ENCODE peak calls at places on chromosome 16, in six cellular contexts. One of them, this sample, is unnamed.

GRCh38 chr16:85573696-85574641 is 39.2 kb upstream of the GSE1 start:
- DNase-seq in mammary epithelial cell: no peak
- DNase-seq in A549: no peak
- DNase-seq in WTC11: no peak
- DNase-seq in coronary artery: peak
- DNase-seq in AG09309: no peak
- DNase-seq in this sample: peak

GRCh38 chr16:57647136-57647875 is 18.9 kb downstream of the ADGRG1 start:
- DNase-seq in mammary epithelial cell: no peak
- DNase-seq in A549: no peak
- DNase-seq in WTC11: no peak
- DNase-seq in coronary artery: no peak
- DNase-seq in AG09309: no peak
- DNase-seq in this sample: no peak

GRCh38 chr16:10641953-10642949 is 52.5 kb downstream of the TEKT5 start:
- DNase-seq in mammary epithelial cell: no peak
- DNase-seq in A549: no peak
- DNase-seq in WTC11: peak
- DNase-seq in coronary artery: no peak
- DNase-seq in AG09309: no peak
- DNase-seq in this sample: no peak

GRCh38 chr16:86556576-86556975 is 1.5 kb upstream of the MTHFSD start:
- DNase-seq in mammary epithelial cell: no peak
- DNase-seq in A549: no peak
- DNase-seq in WTC11: no peak
- DNase-seq in coronary artery: no peak
- DNase-seq in AG09309: no peak
- DNase-seq in this sample: no peak

GRCh38 chr16:86625029-86625428 is 46.7 kb downstream of the FOXL1 start:
- DNase-seq in mammary epithelial cell: peak
- DNase-seq in A549: no peak
- DNase-seq in WTC11: no peak
- DNase-seq in coronary artery: no peak
- DNase-seq in AG09309: no peak
- DNase-seq in this sample: no peak

GRCh38 chr16:89696598-89697128 is 4.8 kb downstream of the SPATA2L start:
- DNase-seq in mammary epithelial cell: no peak
- DNase-seq in A549: no peak
- DNase-seq in WTC11: no peak
- DNase-seq in coronary artery: no peak
- DNase-seq in AG09309: no peak
- DNase-seq in this sample: no peak

GRCh38 chr16:10992112-10992511 is 47.7 kb downstream of the CLEC16A start:
- DNase-seq in mammary epithelial cell: no peak
- DNase-seq in A549: no peak
- DNase-seq in WTC11: no peak
- DNase-seq in coronary artery: no peak
- DNase-seq in AG09309: no peak
- DNase-seq in this sample: peak

GRCh38 chr16:38941-39892 is 14.2 kb downstream of the POLR3K start:
- DNase-seq in mammary epithelial cell: peak
- DNase-seq in A549: no peak
- DNase-seq in WTC11: no peak
- DNase-seq in coronary artery: no peak
- DNase-seq in AG09309: no peak
- DNase-seq in this sample: no peak

GRCh38 chr16:78877114-78877513 is 723.4 kb downstream of the MAF start:
- DNase-seq in mammary epithelial cell: no peak
- DNase-seq in A549: no peak
- DNase-seq in WTC11: no peak
- DNase-seq in coronary artery: no peak
- DNase-seq in AG09309: no peak
- DNase-seq in this sample: no peak

GRCh38 chr16:59878479-59878878 is 1144.4 kb upstream of the GOT2 start:
- DNase-seq in mammary epithelial cell: peak
- DNase-seq in A549: peak
- DNase-seq in WTC11: no peak
- DNase-seq in coronary artery: no peak
- DNase-seq in AG09309: no peak
- DNase-seq in this sample: peak

GRCh38 chr16:75364286-75364791 is 69.0 kb downstream of the CFDP1 start:
- DNase-seq in mammary epithelial cell: no peak
- DNase-seq in A549: no peak
- DNase-seq in WTC11: no peak
- DNase-seq in coronary artery: no peak
- DNase-seq in AG09309: no peak
- DNase-seq in this sample: no peak

GRCh38 chr16:46629331-46629843 is 8.2 kb upstream of the SHCBP1 start:
- DNase-seq in mammary epithelial cell: peak
- DNase-seq in A549: peak
- DNase-seq in WTC11: no peak
- DNase-seq in coronary artery: no peak
- DNase-seq in AG09309: peak
- DNase-seq in this sample: peak

GRCh38 chr16:11621920-11622651 is 35.4 kb upstream of the LITAF start:
- DNase-seq in mammary epithelial cell: no peak
- DNase-seq in A549: no peak
- DNase-seq in WTC11: no peak
- DNase-seq in coronary artery: no peak
- DNase-seq in AG09309: no peak
- DNase-seq in this sample: no peak

DNA sequence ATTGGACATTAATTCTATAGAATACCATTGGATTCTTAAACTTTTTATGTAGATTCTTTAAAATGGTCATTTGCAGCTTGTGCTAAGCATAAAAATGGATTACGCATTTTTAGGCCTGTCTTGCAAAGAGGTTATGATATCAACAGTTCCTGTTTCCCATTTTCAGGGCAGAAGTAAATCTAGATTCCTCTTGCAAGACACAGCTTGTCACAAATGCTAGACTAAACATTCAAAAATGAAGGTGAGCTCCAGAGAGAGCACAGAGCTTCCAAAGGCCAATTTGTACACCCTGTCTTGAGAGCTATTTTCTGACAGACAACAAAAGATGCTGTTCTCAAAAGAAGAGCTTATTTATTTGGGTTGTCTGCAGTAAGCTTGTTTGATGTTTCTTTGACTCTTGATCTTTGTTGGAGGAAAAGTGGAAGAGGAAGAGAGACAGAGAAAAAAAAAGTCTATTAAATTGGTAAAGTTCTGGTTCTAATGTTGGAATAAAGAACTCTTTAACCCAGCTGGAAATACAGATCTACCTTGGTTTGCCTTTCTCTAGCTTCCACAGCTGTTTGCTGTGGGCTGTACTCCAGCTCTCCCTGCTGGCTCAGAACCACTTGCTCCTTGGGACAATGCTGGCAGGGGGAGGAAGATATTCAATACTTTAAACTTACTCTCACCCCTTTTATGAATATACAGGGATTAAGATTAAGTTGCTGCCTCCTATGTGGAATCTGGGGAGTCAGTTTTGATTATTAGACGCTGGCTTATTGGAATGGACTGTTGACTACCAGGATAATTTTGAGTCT is 651.8 kb downstream of the CDH11 start:
- DNase-seq in mammary epithelial cell: no peak
- DNase-seq in A549: no peak
- DNase-seq in WTC11: no peak
- DNase-seq in coronary artery: no peak
- DNase-seq in AG09309: no peak
- DNase-seq in this sample: no peak
- TF ChIP-seq CTCF in mammary epithelial cell: peak
- TF ChIP-seq CTCF in A549: no peak
- TF ChIP-seq CTCF in WTC11: no peak
- TF ChIP-seq CTCF in coronary artery: no peak
- TF ChIP-seq CTCF in AG09309: peak
- TF ChIP-seq CTCF in this sample: no peak

DNA sequence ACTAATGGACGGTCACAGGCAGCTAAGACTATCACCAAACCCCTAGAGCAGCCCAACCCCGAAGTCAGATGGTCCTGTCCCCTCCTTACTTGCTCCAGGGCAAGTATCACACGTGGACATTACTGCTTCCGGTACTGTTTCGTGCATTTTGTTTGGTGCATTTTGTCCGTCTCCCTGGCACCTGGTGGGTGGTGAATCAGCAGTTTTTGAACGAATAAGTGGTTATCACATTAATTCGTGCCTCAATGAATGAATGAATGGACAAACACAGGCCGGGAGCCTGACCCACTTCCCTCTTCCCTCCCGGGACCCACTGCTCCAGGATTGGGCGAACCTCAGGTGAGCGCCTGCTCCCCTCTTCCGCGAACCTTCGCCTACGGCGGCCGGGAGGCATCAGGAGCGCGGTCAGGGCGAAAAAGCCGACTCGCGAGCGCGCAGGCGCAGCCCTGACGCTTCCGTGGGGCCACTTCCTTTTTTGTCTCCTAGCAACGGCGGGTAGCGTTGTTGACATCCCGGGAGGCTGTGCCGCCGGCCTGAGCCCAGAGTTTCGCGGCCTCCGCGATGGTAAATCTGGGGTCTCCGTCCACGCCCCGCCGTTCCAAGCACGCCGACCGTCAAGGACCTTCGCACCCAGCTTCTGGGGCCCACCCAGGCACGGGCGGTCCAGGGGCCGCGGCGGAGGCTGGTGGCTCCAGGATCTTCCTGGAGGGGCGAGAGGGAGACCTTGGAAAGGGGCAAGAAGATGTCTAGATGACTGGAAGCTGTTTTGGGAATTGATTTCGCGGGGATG is at the start of gene DYNLRB2:
- DNase-seq in mammary epithelial cell: peak
- DNase-seq in A549: peak
- DNase-seq in WTC11: peak
- DNase-seq in coronary artery: peak
- DNase-seq in AG09309: peak
- DNase-seq in this sample: peak
- TF ChIP-seq CTCF in mammary epithelial cell: no peak
- TF ChIP-seq CTCF in A549: no peak
- TF ChIP-seq CTCF in WTC11: no peak
- TF ChIP-seq CTCF in coronary artery: no peak
- TF ChIP-seq CTCF in AG09309: no peak
- TF ChIP-seq CTCF in this sample: no peak

DNA sequence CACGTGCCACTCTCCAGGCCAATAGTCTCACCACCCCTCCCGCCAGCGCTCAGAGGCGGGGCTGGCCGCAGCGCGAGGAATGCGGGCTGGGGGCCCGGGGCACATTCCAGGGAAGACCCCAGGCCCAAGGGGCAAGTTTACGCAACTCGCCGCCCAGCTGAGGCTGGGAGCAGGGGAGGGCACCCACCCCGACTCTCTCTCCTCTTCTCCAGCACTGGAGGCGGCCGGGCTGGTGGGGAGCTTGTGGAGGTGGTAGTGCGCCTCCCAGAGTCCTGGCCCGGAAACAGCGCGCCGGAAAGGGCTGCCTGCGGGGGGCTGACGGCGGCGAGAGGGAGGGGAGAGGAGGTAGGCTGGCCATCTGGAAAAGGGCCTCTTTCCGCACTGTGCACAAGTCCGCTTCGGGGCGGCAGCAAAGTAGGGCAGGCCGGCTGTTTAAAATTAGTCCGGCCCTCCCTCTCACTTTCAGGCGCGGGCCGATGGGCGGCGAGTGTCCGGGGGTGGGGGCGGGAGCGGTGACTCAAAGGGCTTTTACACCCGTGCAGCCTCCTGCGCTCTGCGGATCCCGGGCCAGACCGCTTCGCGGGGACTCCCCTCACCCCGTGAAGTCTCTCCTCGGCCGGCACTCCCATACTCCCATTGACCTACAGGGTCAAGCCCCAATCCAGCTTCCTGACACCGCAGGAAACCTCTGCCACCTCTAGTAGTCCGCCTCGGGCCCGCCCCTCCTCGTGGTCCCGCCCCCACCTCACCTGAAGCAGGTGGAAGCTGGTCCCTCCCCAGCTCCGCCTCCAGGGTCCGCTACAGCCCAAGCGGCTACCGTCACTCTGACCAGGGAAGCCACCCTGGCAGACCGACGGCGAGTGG is 968 bp downstream of the FHOD1 start:
- DNase-seq in mammary epithelial cell: peak
- DNase-seq in A549: peak
- DNase-seq in WTC11: peak
- DNase-seq in coronary artery: peak
- DNase-seq in AG09309: peak
- DNase-seq in this sample: peak
- TF ChIP-seq CTCF in mammary epithelial cell: peak
- TF ChIP-seq CTCF in A549: peak
- TF ChIP-seq CTCF in WTC11: no peak
- TF ChIP-seq CTCF in coronary artery: no peak
- TF ChIP-seq CTCF in AG09309: peak
- TF ChIP-seq CTCF in this sample: peak

GRCh38 chr16:73177896-73178295 is 130.0 kb upstream of the ZFHX3 start:
- DNase-seq in mammary epithelial cell: no peak
- DNase-seq in A549: no peak
- DNase-seq in WTC11: no peak
- DNase-seq in coronary artery: no peak
- DNase-seq in AG09309: no peak
- DNase-seq in this sample: no peak

GRCh38 chr16:73173396-73173795 is 125.5 kb upstream of the ZFHX3 start:
- DNase-seq in mammary epithelial cell: no peak
- DNase-seq in A549: no peak
- DNase-seq in WTC11: no peak
- DNase-seq in coronary artery: no peak
- DNase-seq in AG09309: no peak
- DNase-seq in this sample: no peak

GRCh38 chr16:73179671-73180370 is 131.9 kb upstream of the ZFHX3 start:
- DNase-seq in mammary epithelial cell: no peak
- DNase-seq in A549: no peak
- DNase-seq in WTC11: no peak
- DNase-seq in coronary artery: no peak
- DNase-seq in AG09309: no peak
- DNase-seq in this sample: no peak

GRCh38 chr16:73172621-73173312 is 124.8 kb upstream of the ZFHX3 start:
- DNase-seq in mammary epithelial cell: peak
- DNase-seq in A549: peak
- DNase-seq in WTC11: no peak
- DNase-seq in coronary artery: no peak
- DNase-seq in AG09309: peak
- DNase-seq in this sample: peak

DNA sequence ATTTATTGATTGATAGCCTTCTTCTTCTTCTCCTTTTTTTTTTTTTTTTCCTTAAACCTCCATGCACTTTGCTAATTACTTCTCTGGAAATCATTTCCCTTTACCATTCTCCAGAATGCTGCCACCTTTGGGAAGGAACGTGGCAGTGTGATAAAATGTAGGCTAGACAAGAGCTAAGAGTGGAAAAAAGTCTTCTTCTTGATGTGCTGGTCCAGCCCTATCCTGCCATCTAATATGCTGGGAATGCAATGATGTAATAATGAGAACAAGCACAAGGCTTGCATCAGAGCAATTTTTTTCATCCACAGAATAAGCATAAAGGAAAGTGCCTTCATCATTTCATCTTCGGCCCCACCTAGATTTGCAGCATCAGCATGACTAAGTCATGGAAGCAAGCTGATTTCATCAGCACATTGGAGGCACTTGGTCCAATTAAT is 128.7 kb upstream of the ZFHX3 start:
- DNase-seq in mammary epithelial cell: peak
- DNase-seq in A549: peak
- DNase-seq in WTC11: no peak
- DNase-seq in coronary artery: no peak
- DNase-seq in AG09309: peak
- DNase-seq in this sample: peak
- TF ChIP-seq CTCF in mammary epithelial cell: peak
- TF ChIP-seq CTCF in A549: peak
- TF ChIP-seq CTCF in WTC11: no peak
- TF ChIP-seq CTCF in coronary artery: peak
- TF ChIP-seq CTCF in AG09309: peak
- TF ChIP-seq CTCF in this sample: peak

This sample was measured in astrocyte.